ENCODE peak calls at places on chromosomes 12 and 14, in nine cellular contexts. D, H, P, X, Q, L, E, K and R are unnamed samples.
A peak's percentile ranks its signal among the peaks of the same experiment; 100 is the strongest.

GRCh38 chr12:49535921-49536525 is 2.8 kb upstream of the KCNH3 start:
- DNase-seq in D (no peak), H (no peak), P (no peak), X (no peak), Q (no peak), L (no peak), E (no peak), K (no peak), R (no peak)

GRCh38 chr14:94128216-94128839 is 1.1 kb downstream of the IFI27L2 start:
- DNase-seq in D (no peak), H (no peak), P (no peak), X (no peak), Q (no peak), L (no peak), E (no peak), K (no peak), R (no peak)

GRCh38 chr12:3747976-3748619 is 4.8 kb downstream of the CRACR2A start:
- DNase-seq in D (no peak), H (no peak), P (no peak), X (no peak), Q (no peak), L (no peak), E (no peak), K (no peak), R (no peak)

GRCh38 chr12:106724116-106724515 is 50.4 kb upstream of the RIC8B start:
- DNase-seq in D (no peak), H (no peak), P (no peak), X (no peak), Q (no peak), L (no peak), E (no peak), K (no peak), R (no peak)

GRCh38 chr14:93430319-93430801 is 379 bp upstream of the UNC79 start:
- DNase-seq in D (no peak), H (no peak), P (no peak), X (no peak), Q (no peak), L (no peak), E (no peak), K (no peak), R (no peak)

GRCh38 chr14:99726538-99727095 is 42.5 kb downstream of the CYP46A1 start:
- DNase-seq in D (no peak), H (no peak), P (no peak), X (no peak), Q (no peak), L (no peak), E (no peak), K (no peak), R (no peak)

GRCh38 chr14:25389948-25390347 is 340.0 kb upstream of the STXBP6 start:
- DNase-seq in D (no peak), H (no peak), P (no peak), X (no peak), Q (no peak), L (no peak), E (no peak), K (no peak), R (no peak)

GRCh38 chr12:46664771-46665287 is 161.0 kb downstream of the SLC38A4 start:
- DNase-seq in D (peak; percentile 84), H (peak; percentile 26), P (peak; percentile 71), X (peak; percentile 77), Q (no peak), L (no peak), E (no peak), K (peak; percentile 66), R (peak; percentile 84)

GRCh38 chr14:105709281-105710118 is 183.1 kb downstream of the TMEM121 start:
- DNase-seq in D (no peak), H (no peak), P (no peak), X (no peak), Q (no peak), L (no peak), E (no peak), K (no peak), R (no peak)

GRCh38 chr14:104326848-104327247 is 188.5 kb downstream of the KIF26A start:
- DNase-seq in D (no peak), H (no peak), P (no peak), X (no peak), Q (no peak), L (no peak), E (no peak), K (no peak), R (no peak)

GRCh38 chr14:61644834-61645233 is 50.5 kb upstream of the HIF1A start:
- DNase-seq in D (no peak), H (no peak), P (no peak), X (peak; percentile 22), Q (no peak), L (no peak), E (peak; percentile 65), K (no peak), R (no peak)

GRCh38 chr12:2765608-2766007 is 29.2 kb upstream of the FKBP4 start:
- DNase-seq in D (no peak), H (no peak), P (no peak), X (no peak), Q (no peak), L (no peak), E (no peak), K (no peak), R (no peak)

GRCh38 chr12:131493068-131493826 is 217.6 kb upstream of the SFSWAP start:
- DNase-seq in D (no peak), H (no peak), P (no peak), X (no peak), Q (no peak), L (no peak), E (no peak), K (no peak), R (peak; percentile 12)

GRCh38 chr14:35406811-35407630 is 2.5 kb upstream of the NFKBIA start:
- DNase-seq in D (peak; percentile 74), H (peak; percentile 41), P (peak; percentile 48), X (peak; percentile 58), Q (no peak), L (peak; percentile 38), E (peak; percentile 62), K (peak; percentile 50), R (peak; percentile 49)

GRCh38 chr12:47823422-47824086 is 3.9 kb upstream of the HDAC7 start:
- DNase-seq in D (peak; percentile 44), H (no peak), P (no peak), X (no peak), Q (no peak), L (no peak), E (no peak), K (no peak), R (no peak)

GRCh38 chr12:40565029-40565633 is 127.1 kb upstream of the CNTN1 start:
- DNase-seq in D (no peak), H (no peak), P (no peak), X (no peak), Q (no peak), L (no peak), E (no peak), K (no peak), R (no peak)

GRCh38 chr12:111180830-111181726 is 187.8 kb downstream of the PHETA1 start:
- DNase-seq in D (peak; percentile 37), H (no peak), P (peak; percentile 9), X (no peak), Q (no peak), L (no peak), E (no peak), K (no peak), R (no peak)

GRCh38 chr12:99619389-99620158 is 28.0 kb upstream of the GARIN6 start:
- DNase-seq in D (peak; percentile 36), H (no peak), P (peak; percentile 24), X (peak; percentile 37), Q (no peak), L (no peak), E (peak; percentile 10), K (peak; percentile 11), R (peak; percentile 19)

GRCh38 chr14:71380271-71380670 is 473.0 kb downstream of the PCNX1 start:
- DNase-seq in D (peak; percentile 91), H (no peak), P (peak; percentile 38), X (no peak), Q (no peak), L (no peak), E (no peak), K (no peak), R (peak; percentile 55)

GRCh38 chr12:57844725-57845477 is 1.6 kb downstream of the CTDSP2 start:
- DNase-seq in D (peak; percentile 93), H (peak; percentile 28), P (peak; percentile 85), X (peak; percentile 78), Q (no peak), L (no peak), E (peak; percentile 48), K (peak; percentile 49), R (peak; percentile 37)

GRCh38 chr12:52903285-52903854 is 1.5 kb downstream of the KRT8 start:
- DNase-seq in D (peak; percentile 73), H (no peak), P (no peak), X (peak; percentile 90), Q (peak; percentile 33), L (peak; percentile 48), E (peak; percentile 84), K (peak; percentile 60), R (peak; percentile 62)

GRCh38 chr12:48924617-48925217 is 575 bp downstream of the FKBP11 start:
- DNase-seq in D (peak; percentile 31), H (peak; percentile 23), P (no peak), X (peak; percentile 71), Q (peak; percentile 40), L (peak; percentile 81), E (peak; percentile 88), K (no peak), R (no peak)